ENCODE peak calls at places on chromosomes 11 and 22, in seven cellular contexts. M, U, H, O, K, V and F are unnamed samples.

GRCh38 chr22:36734171-36735058 is 30.9 kb upstream of the CACNG2 start:
- DNase-seq in U (no peak), V (no peak), K (peak; percentile 52), O (peak; percentile 11), M (no peak), H (peak; percentile 12), F (peak; percentile 91)

GRCh38 chr22:50157976-50158375 is 12.6 kb upstream of the PANX2 start:
- DNase-seq in H (no peak), O (no peak), M (no peak), V (no peak), U (no peak), K (no peak), F (no peak)

GRCh38 chr11:2860636-2861035 is 24.9 kb downstream of the CDKN1C start:
- DNase-seq in U (no peak), O (peak; percentile 38), K (peak; percentile 10), V (no peak), H (peak; percentile 50), M (no peak), F (peak; percentile 24)

GRCh38 chr11:125348704-125349635 is 147.1 kb downstream of the FEZ1 start:
- DNase-seq in K (no peak), U (no peak), M (peak; percentile 24), H (peak; percentile 36), O (peak; percentile 7), V (peak; percentile 13), F (peak; percentile 67)

GRCh38 chr11:832529-833113 is at the start of gene CD151:
- DNase-seq in K (peak; percentile 70), V (peak; percentile 67), O (peak; percentile 51), M (peak; percentile 52), H (peak; percentile 73), U (no peak), F (peak; percentile 84)

GRCh38 chr11:40328890-40329617 is 1130.4 kb downstream of the LRRC4C start:
- DNase-seq in K (peak; percentile 70), U (no peak), H (peak; percentile 100), O (peak; percentile 97), M (no peak), V (peak; percentile 98), F (peak; percentile 35)

GRCh38 chr22:39152511-39153219 is at the start of gene CBX7:
- DNase-seq in M (peak; percentile 82), V (peak; percentile 73), K (peak; percentile 84), H (peak; percentile 89), O (peak; percentile 86), U (peak; percentile 85), F (peak; percentile 88)

GRCh38 chr11:58813693-58814092 is 30.8 kb downstream of the GLYATL2 start:
- DNase-seq in M (no peak), O (no peak), H (no peak), U (no peak), K (no peak), V (peak; percentile 15), F (no peak)

GRCh38 chr11:78622666-78623065 is 48.0 kb upstream of the NARS2 start:
- DNase-seq in O (no peak), K (no peak), M (no peak), V (no peak), U (no peak), H (no peak), F (no peak)

GRCh38 chr22:39941661-39942060 is 18.5 kb upstream of the TMA7B start:
- DNase-seq in U (no peak), K (no peak), V (no peak), H (no peak), O (no peak), M (no peak), F (no peak)

GRCh38 chr11:5575159-5575558 is 5.5 kb upstream of the OR52B6 start:
- DNase-seq in O (no peak), H (no peak), U (no peak), M (no peak), V (no peak), K (no peak), F (no peak)

GRCh38 chr11:1774886-1775285 is 11.2 kb upstream of the CTSD start:
- DNase-seq in V (no peak), K (no peak), M (no peak), U (no peak), H (no peak), O (no peak), F (no peak)

GRCh38 chr22:45804319-45804985 is 132.8 kb downstream of the ATXN10 start:
- DNase-seq in M (no peak), U (no peak), V (no peak), O (no peak), K (no peak), H (no peak), F (peak; percentile 43)

GRCh38 chr11:31050061-31050790 is 319.3 kb downstream of the DCDC1 start:
- DNase-seq in U (no peak), O (no peak), M (no peak), K (peak; percentile 20), V (no peak), H (no peak), F (peak; percentile 94)

GRCh38 chr11:256952-257737 is 20.4 kb downstream of the PSMD13 start:
- DNase-seq in V (no peak), O (no peak), K (no peak), H (no peak), M (no peak), U (no peak), F (no peak)

GRCh38 chr22:43541022-43541421 is 129.2 kb downstream of the MPPED1 start:
- DNase-seq in M (no peak), K (no peak), O (no peak), U (no peak), H (no peak), V (no peak), F (no peak)

GRCh38 chr11:61683961-61684869 is 4.0 kb downstream of the DAGLA start:
- DNase-seq in H (no peak), M (no peak), O (no peak), K (peak; percentile 66), U (no peak), V (no peak), F (peak; percentile 33)

GRCh38 chr11:44509291-44509690 is 56.2 kb upstream of the CD82 start:
- DNase-seq in M (no peak), K (no peak), O (no peak), V (no peak), H (no peak), U (no peak), F (peak; percentile 64)

GRCh38 chr11:68160100-68160695 is 39.0 kb upstream of the CHKA start:
- DNase-seq in V (no peak), M (no peak), O (no peak), U (no peak), H (no peak), K (peak; percentile 5), F (no peak)

GRCh38 chr22:38872172-38872830 is at the start of gene CBX6:
- DNase-seq in K (peak; percentile 87), M (peak; percentile 94), U (peak; percentile 80), H (peak; percentile 91), V (peak; percentile 82), O (peak; percentile 91), F (peak; percentile 94)

GRCh38 chr22:46742576-46743221 is 4.6 kb upstream of the CERK start:
- DNase-seq in U (no peak), H (no peak), O (no peak), M (no peak), V (no peak), K (no peak), F (no peak)

GRCh38 chr11:23947883-23948282 is 549.0 kb upstream of the LUZP2 start:
- DNase-seq in U (no peak), V (no peak), O (peak; percentile 11), M (no peak), K (no peak), H (peak; percentile 48), F (no peak)

GRCh38 chr11:9639985-9640384 is 23.9 kb upstream of the SWAP70 start:
- DNase-seq in K (no peak), V (no peak), U (peak; percentile 17), H (no peak), M (no peak), O (no peak), F (no peak)

GRCh38 chr11:88604255-88604654 is 266.7 kb upstream of the CTSC start:
- DNase-seq in V (no peak), U (no peak), H (peak; percentile 44), K (peak; percentile 61), O (peak; percentile 67), M (no peak), F (peak; percentile 14)

GRCh38 chr11:2772544-2773031 is 72.8 kb upstream of the KCNQ1OT1 start:
- DNase-seq in O (peak; percentile 62), V (no peak), H (peak; percentile 57), M (peak; percentile 33), U (no peak), K (peak; percentile 67), F (peak; percentile 74)

GRCh38 chr11:27720277-27720830 is 20.1 kb upstream of the BDNF start:
- DNase-seq in O (peak; percentile 41), U (no peak), H (peak; percentile 67), K (peak; percentile 45), V (no peak), M (no peak), F (peak; percentile 71)

GRCh38 chr11:88979641-88980040 is 86.1 kb downstream of the GRM5 start:
- DNase-seq in M (no peak), H (peak; percentile 61), U (no peak), O (no peak), V (no peak), K (no peak), F (no peak)

GRCh38 chr11:12439615-12440014 is 62.2 kb downstream of the PARVA start:
- DNase-seq in K (no peak), U (no peak), H (no peak), M (no peak), O (no peak), V (no peak), F (no peak)

GRCh38 chr22:49351761-49352221 is 475.9 kb downstream of the BRD1 start:
- DNase-seq in O (no peak), K (no peak), H (no peak), M (no peak), U (no peak), V (no peak), F (no peak)

GRCh38 chr11:795638-796564 is 2.2 kb downstream of the SLC25A22 start:
- DNase-seq in O (peak; percentile 90), K (peak; percentile 88), V (peak; percentile 72), M (peak; percentile 81), U (peak; percentile 21), H (peak; percentile 95), F (peak; percentile 74)

GRCh38 chr11:95372097-95372656 is 141.2 kb upstream of the SESN3 start:
- DNase-seq in K (no peak), M (no peak), H (no peak), U (peak; percentile 47), O (no peak), V (no peak), F (no peak)

GRCh38 chr11:130214861-130215530 is 55.4 kb downstream of the ST14 start:
- DNase-seq in V (no peak), H (no peak), K (no peak), O (no peak), U (no peak), M (no peak), F (no peak)

GRCh38 chr11:71309611-71310010 is 57.2 kb upstream of the SHANK2 start:
- DNase-seq in K (no peak), U (no peak), O (no peak), H (no peak), V (no peak), M (no peak), F (no peak)

GRCh38 chr11:120501440-120501839 is 10.1 kb upstream of the GRIK4 start:
- DNase-seq in K (no peak), V (no peak), U (no peak), H (no peak), O (no peak), M (no peak), F (no peak)

GRCh38 chr11:124872741-124873140 is 7.5 kb downstream of the ROBO3 start:
- DNase-seq in K (no peak), H (no peak), U (no peak), O (no peak), M (no peak), V (no peak), F (no peak)